ENCODE peak calls at places on chromosomes 2 and 18, in ten cellular contexts. G, S, O, N, E, U, M, X, D and K are unnamed samples.

GRCh38 chr2:7725132-7725849 is 808.1 kb downstream of the RNF144A start:
- DNase-seq in U (no peak), O (no peak), D (no peak), G (no peak), S (peak), E (no peak), M (no peak), X (peak), N (no peak), K (no peak)

GRCh38 chr18:62778976-62779869 is 63.9 kb downstream of the PHLPP1 start:
- DNase-seq in G (no peak), U (peak), S (no peak), D (no peak), M (no peak), O (no peak), E (no peak), N (no peak), X (no peak), K (no peak)

GRCh38 chr2:131521961-131522781 is 5.5 kb upstream of the CCDC74A start:
- DNase-seq in E (no peak), S (no peak), X (peak), D (no peak), U (no peak), G (no peak), O (no peak), N (no peak), M (no peak), K (no peak)

GRCh38 chr2:4020649-4021048 is 317.3 kb downstream of the DCDC2C start:
- DNase-seq in D (no peak), X (no peak), O (no peak), N (no peak), E (no peak), U (no peak), S (no peak), M (no peak), G (no peak), K (no peak)

GRCh38 chr2:210318891-210319290 is 3.9 kb upstream of the MYL1 start:
- DNase-seq in E (no peak), M (no peak), N (no peak), G (no peak), O (no peak), X (peak), D (no peak), U (no peak), S (no peak), K (no peak)

GRCh38 chr2:240254337-240255164 is 114.1 kb upstream of the OTOS start:
- DNase-seq in N (no peak), D (no peak), E (no peak), G (no peak), X (no peak), S (no peak), M (no peak), U (no peak), O (no peak), K (no peak)

GRCh38 chr2:240811346-240812300 is 8.4 kb downstream of the KIF1A start:
- DNase-seq in S (no peak), U (no peak), M (no peak), D (no peak), O (no peak), X (no peak), N (no peak), E (peak), G (no peak), K (no peak)

GRCh38 chr2:26997394-26997793 is 27.0 kb downstream of the MAPRE3 start:
- DNase-seq in G (no peak), D (no peak), X (no peak), O (no peak), M (no peak), E (no peak), U (no peak), S (no peak), N (no peak), K (peak)

GRCh38 chr18:13539843-13540535 is 186.4 kb downstream of the FAM210A start:
- DNase-seq in S (no peak), M (no peak), U (no peak), D (no peak), G (no peak), E (no peak), N (no peak), X (no peak), O (peak), K (no peak)

GRCh38 chr2:19746611-19747309 is 155.0 kb downstream of the TTC32 start:
- DNase-seq in M (peak), G (peak), S (no peak), X (peak), O (no peak), N (peak), D (no peak), U (no peak), E (no peak), K (peak)

GRCh38 chr2:230757476-230757875 is 44.8 kb downstream of the CAB39 start:
- DNase-seq in N (no peak), X (peak), U (no peak), G (no peak), D (no peak), E (no peak), M (no peak), S (peak), O (no peak), K (no peak)

GRCh38 chr2:218860950-218861381 is 1.4 kb downstream of the WNT6 start:
- DNase-seq in S (peak), D (no peak), G (peak), N (peak), O (peak), E (peak), X (peak), U (no peak), M (peak), K (peak)

GRCh38 chr2:48016620-48017019 is 110.3 kb upstream of the FBXO11 start:
- DNase-seq in N (no peak), X (no peak), U (no peak), E (no peak), G (no peak), O (no peak), M (no peak), S (no peak), D (no peak), K (no peak)

GRCh38 chr18:38545071-38545470 is 979.5 kb upstream of the CELF4 start:
- DNase-seq in M (no peak), N (no peak), X (no peak), O (no peak), U (no peak), E (no peak), G (no peak), D (no peak), S (peak), K (no peak)

GRCh38 chr2:108396845-108397244 is 19.1 kb downstream of the SULT1C4 start:
- DNase-seq in U (no peak), X (peak), G (no peak), N (peak), O (no peak), E (no peak), D (no peak), S (peak), M (no peak), K (no peak)

GRCh38 chr2:186101603-186102002 is 363.0 kb downstream of the FSIP2 start:
- DNase-seq in N (no peak), D (no peak), E (no peak), O (no peak), M (no peak), G (no peak), X (no peak), S (no peak), U (no peak), K (no peak)

GRCh38 chr18:52046842-52047241 is 293.2 kb upstream of the DCC start:
- DNase-seq in E (no peak), U (peak), N (no peak), D (no peak), X (no peak), S (no peak), M (no peak), O (peak), G (no peak), K (no peak)

GRCh38 chr18:28365406-28365805 is 188.5 kb upstream of the CDH2 start:
- DNase-seq in D (no peak), U (no peak), S (peak), N (no peak), O (peak), X (peak), G (no peak), M (no peak), E (no peak), K (no peak)

GRCh38 chr2:24494415-24494814 is 3.4 kb downstream of the NCOA1 start:
- DNase-seq in S (no peak), X (no peak), O (no peak), U (no peak), M (no peak), E (no peak), D (no peak), G (no peak), N (no peak), K (no peak)

GRCh38 chr2:236682651-236683422 is 113.2 kb downstream of the ACKR3 start:
- DNase-seq in M (no peak), X (peak), O (no peak), S (no peak), U (no peak), G (no peak), D (no peak), N (peak), E (no peak), K (no peak)

GRCh38 chr18:21598726-21599584 is 1.5 kb downstream of the ESCO1 start:
- DNase-seq in M (no peak), U (no peak), D (no peak), E (no peak), N (peak), X (no peak), O (no peak), G (no peak), S (peak), K (no peak)